ENCODE peak calls at places on chromosome 20, in five cellular contexts. L is A549, T is suprapubic skin, N is H1, E is transverse colon. X is an unnamed sample.

GRCh38 chr20:41468994-41469600 is 102.5 kb upstream of the EMILIN3 start:
- DNase-seq in L (no peak), T (no peak), N (no peak), E (no peak), X (no peak)

GRCh38 chr20:10769700-10770099 is 95.9 kb upstream of the JAG1 start:
- DNase-seq in L (no peak), T (no peak), N (no peak), E (no peak), X (no peak)

GRCh38 chr20:59817846-59818245 is 115.6 kb downstream of the SYCP2 start:
- DNase-seq in L (no peak), T (peak), N (no peak), E (no peak), X (peak)

GRCh38 chr20:41580384-41580783 is 37.8 kb downstream of the CHD6 start:
- DNase-seq in L (no peak), T (no peak), N (no peak), E (no peak), X (no peak)

GRCh38 chr20:63978319-63979220 is 872 bp downstream of the SAMD10 start:
- DNase-seq in L (no peak), T (peak), N (peak), E (peak), X (no peak)

GRCh38 chr20:57618091-57618765 is 2.0 kb downstream of the ZBP1 start:
- DNase-seq in L (peak), T (no peak), N (peak), E (peak), X (no peak)

GRCh38 chr20:58910473-58910872 is 58.0 kb downstream of the GNAS start:
- DNase-seq in L (no peak), T (no peak), N (no peak), E (no peak), X (peak)

GRCh38 chr20:48983423-48984400 is 62.2 kb downstream of the ARFGEF2 start:
- DNase-seq in L (peak), T (no peak), N (no peak), E (no peak), X (no peak)

GRCh38 chr20:7371518-7372158 is 568.6 kb downstream of the HAO1 start:
- DNase-seq in L (no peak), T (no peak), N (no peak), E (no peak), X (no peak)

GRCh38 chr20:58389324-58389967 is 417 bp downstream of the VAPB start:
- DNase-seq in L (peak), T (peak), N (no peak), E (peak), X (no peak)

GRCh38 chr20:18466574-18466893 is 296 bp downstream of the DZANK1 start:
- DNase-seq in L (no peak), T (no peak), N (no peak), E (no peak), X (no peak)

GRCh38 chr20:58500256-58500655 is 14.9 kb downstream of the APCDD1L start:
- DNase-seq in L (no peak), T (no peak), N (no peak), E (no peak), X (no peak)

DNA sequence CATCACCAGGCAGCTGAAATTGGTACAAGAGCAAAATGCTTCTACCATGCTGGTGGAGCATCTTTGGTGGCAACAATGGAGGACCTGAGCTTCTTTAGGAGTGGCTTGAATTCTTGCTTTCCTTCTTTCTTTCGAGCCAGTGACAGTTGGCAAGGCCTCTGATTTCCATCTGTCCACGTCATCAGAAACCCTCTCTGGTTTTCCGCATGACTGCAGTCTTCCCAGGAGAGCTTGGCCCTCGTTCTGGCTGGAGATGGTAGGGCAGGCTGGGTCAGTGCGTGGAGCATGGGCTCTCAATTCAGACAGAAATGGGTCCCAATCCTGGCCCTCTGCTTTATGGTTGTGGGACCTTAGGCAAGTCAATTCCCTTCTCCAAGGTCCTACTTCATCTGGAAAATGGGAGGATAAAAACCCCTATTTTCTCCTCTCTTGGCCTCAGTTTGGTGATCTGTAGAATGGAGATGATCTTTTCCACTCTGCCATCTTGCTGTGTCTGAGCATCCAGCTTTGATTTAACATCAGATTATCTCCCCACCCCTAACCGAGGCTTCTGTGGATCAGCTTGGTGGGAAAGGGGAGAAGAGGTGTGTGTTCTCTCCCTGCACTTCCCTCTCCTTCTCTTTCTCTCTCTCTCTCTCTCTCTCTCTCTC is 3.6 kb upstream of the BPIFB1 start:
- DNase-seq in L (no peak), T (no peak), N (no peak), E (no peak), X (no peak)
- TF ChIP-seq EP300 in L (no peak), T (no peak), N (no peak), E (no peak), X (no peak)

DNA sequence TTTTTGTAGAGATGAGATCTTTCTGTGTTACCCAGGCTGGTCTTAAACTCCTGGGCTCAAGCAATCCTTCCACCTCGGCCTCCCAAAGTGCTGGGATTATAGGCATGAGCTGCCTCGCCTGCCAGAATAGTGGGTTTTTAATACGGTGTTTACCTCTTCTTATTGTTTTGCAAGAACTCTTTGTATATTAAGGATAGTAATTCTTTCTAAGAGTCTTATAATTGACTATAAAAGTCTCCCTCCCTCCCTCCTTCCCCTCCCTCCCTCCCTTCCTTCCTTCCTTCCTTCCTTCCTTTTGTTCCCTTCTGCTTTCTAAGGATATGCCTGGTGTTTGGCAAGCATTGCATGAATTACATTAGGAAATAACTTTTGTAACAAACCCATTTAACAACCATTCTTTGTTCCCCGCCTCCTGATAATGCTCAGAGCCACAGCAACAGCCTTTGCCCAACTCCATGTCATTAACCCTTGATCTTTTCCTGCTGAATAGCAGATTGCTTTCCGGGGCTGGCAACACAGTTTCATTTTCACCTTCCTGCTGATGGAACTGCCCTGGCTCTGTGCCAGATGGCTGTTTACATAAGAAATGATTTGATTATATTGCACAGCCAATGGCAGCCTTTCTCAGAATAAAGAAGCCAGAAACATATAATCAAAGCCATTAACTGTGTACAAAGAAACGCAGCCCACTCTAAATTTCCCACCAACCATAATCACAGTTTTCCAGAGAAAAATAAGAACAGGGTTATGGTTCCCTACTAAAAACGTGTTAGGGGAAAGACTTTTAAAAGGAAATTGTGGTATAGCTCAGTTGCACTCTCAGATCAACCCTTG is 143.7 kb upstream of the PTPN1 start:
- DNase-seq in L (peak), T (peak), N (no peak), E (peak), X (no peak)
- TF ChIP-seq EP300 in L (no peak), T (no peak), N (no peak), E (no peak), X (no peak)

GRCh38 chr20:51703446-51704287 is 64.5 kb downstream of the ATP9A start:
- DNase-seq in L (peak), T (no peak), N (no peak), E (no peak), X (no peak)
- TF ChIP-seq EP300 in L (no peak), T (no peak), N (no peak), E (no peak), X (no peak)

GRCh38 chr20:24499472-24499871 is 30.0 kb downstream of the SYNDIG1 start:
- DNase-seq in L (no peak), T (no peak), N (no peak), E (no peak), X (no peak)
- TF ChIP-seq EP300 in L (no peak), T (no peak), N (no peak), E (no peak), X (no peak)

DNA sequence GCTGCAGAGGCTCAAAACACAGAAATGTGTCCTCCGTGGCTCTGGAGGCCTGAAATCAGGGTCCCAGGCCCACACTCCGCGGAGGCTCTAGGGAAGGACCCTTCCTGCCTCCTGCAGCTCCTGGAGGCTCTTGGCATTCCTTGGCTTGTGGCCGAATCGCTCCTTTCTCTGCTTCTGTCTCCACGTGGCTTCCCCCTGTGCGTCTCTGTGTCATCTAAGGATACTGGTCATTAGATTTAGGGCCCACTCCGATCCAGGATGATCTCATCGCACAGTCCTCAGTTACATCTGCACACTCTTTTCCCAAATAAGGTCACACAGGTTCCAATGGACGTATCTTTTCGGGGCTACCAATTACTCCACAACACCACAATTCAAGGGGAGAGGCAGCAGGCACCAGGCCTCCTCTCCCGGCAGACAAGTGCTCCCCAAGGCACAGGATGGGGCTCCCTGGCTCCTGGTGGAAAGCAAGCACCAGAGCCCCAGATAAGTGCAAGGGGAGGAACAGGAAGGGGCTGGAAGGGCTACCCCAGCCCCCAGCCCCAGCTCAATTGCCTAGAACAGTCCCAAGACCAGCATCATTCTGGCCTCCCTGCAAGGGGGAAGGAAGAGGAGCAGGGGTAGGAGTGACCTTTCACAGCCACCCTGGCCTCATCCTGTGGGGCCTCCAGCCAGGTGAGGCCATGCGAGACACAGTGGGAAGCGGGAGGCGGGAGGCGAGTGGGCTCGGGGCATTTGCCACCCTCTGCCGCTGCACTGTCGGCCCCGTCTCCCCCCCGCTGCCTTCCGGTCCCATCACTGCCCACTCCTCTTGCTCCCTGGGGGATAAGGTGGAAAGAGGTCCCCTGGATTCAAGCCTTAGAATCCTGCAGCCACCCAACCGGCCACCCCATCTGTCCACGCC is 16.3 kb downstream of the NTSR1 start:
- DNase-seq in L (no peak), T (no peak), N (no peak), E (no peak), X (no peak)
- TF ChIP-seq EP300 in L (no peak), T (no peak), N (no peak), E (no peak), X (no peak)

GRCh38 chr20:32354592-32355416 is 3.3 kb upstream of the ASXL1 start:
- DNase-seq in L (peak), T (no peak), N (no peak), E (no peak), X (no peak)
- TF ChIP-seq EP300 in L (no peak), T (no peak), N (no peak), E (no peak), X (no peak)